ENCODE peak calls at places on chromosomes 12 and 14, in eight cellular contexts. M, A, E, O, V, K, Y and S are unnamed samples.

GRCh38 chr14:87205811-87206210 is 787.2 kb downstream of the GALC start:
- DNase-seq in O (no peak), M (no peak), K (no peak), Y (no peak), A (no peak), E (no peak), V (no peak), S (no peak)

GRCh38 chr12:4287325-4288290 is 14.0 kb downstream of the CCND2 start:
- DNase-seq in E (no peak), M (no peak), K (no peak), Y (no peak), A (no peak), O (no peak), V (no peak), S (no peak)

GRCh38 chr12:6171409-6172015 is 28.7 kb upstream of the CD9 start:
- DNase-seq in K (no peak), M (no peak), V (no peak), O (no peak), Y (no peak), A (no peak), E (no peak), S (no peak)

GRCh38 chr14:52834440-52834842 is 43.0 kb upstream of the GNPNAT1 start:
- DNase-seq in E (no peak), A (no peak), V (peak), M (no peak), K (no peak), O (no peak), Y (peak), S (no peak)

GRCh38 chr12:95385646-95386045 is 88.3 kb upstream of the METAP2 start:
- DNase-seq in M (no peak), K (peak), O (no peak), Y (no peak), A (no peak), V (no peak), E (no peak), S (no peak)

GRCh38 chr12:78802593-78802992 is 62.0 kb upstream of the SYT1 start:
- DNase-seq in K (peak), M (no peak), A (no peak), Y (no peak), O (no peak), V (peak), E (no peak), S (peak)

GRCh38 chr12:6443361-6443983 is 1.3 kb upstream of the CD27 start:
- DNase-seq in E (no peak), Y (no peak), V (no peak), O (no peak), A (no peak), M (no peak), K (no peak), S (no peak)

GRCh38 chr14:54699087-54699530 is 132.2 kb downstream of the SAMD4A start:
- DNase-seq in E (no peak), A (no peak), Y (no peak), M (no peak), K (no peak), V (no peak), O (no peak), S (peak)

GRCh38 chr12:89461190-89461589 is 63.4 kb downstream of the GALNT4 start:
- DNase-seq in E (no peak), A (no peak), O (no peak), V (no peak), M (no peak), K (no peak), Y (no peak), S (no peak)